ENCODE peak calls at places on chromosomes 13 and 19, in eight cellular contexts. L is heart left ventricle, Y is uterus, V is A549, F is GM12892, O is thyroid gland, I is esophagus squamous epithelium, H is suprapubic skin. D is an unnamed sample.

GRCh38 chr19:28864577-28865042 is 348.3 kb downstream of the UQCRFS1 start:
- DNase-seq in V (no peak), Y (peak; percentile 45), H (no peak), O (peak; percentile 78), I (no peak), F (no peak), L (peak; percentile 72), D (peak; percentile 21)

GRCh38 chr13:33958964-33959363 is 141.0 kb downstream of the RFC3 start:
- DNase-seq in F (no peak), V (no peak), H (no peak), I (no peak), O (peak; percentile 25), Y (no peak), L (no peak), D (no peak)

GRCh38 chr19:8367327-8368001 is 3.5 kb downstream of the ANGPTL4 start:
- DNase-seq in H (peak; percentile 94), V (peak; percentile 79), O (peak; percentile 85), F (no peak), L (peak; percentile 88), I (no peak), Y (peak; percentile 85), D (peak; percentile 93)

GRCh38 chr19:5103812-5104410 is 135.0 kb downstream of the KDM4B start:
- DNase-seq in Y (no peak), O (no peak), H (no peak), F (no peak), I (no peak), V (no peak), L (no peak), D (no peak)

GRCh38 chr19:45161715-45162463 is 1.1 kb upstream of the NKPD1 start:
- DNase-seq in O (no peak), I (no peak), F (no peak), L (no peak), Y (no peak), V (no peak), H (no peak), D (no peak)

GRCh38 chr13:28532226-28533048 is 37.5 kb upstream of the FLT1 start:
- DNase-seq in H (no peak), L (peak; percentile 48), V (no peak), O (peak; percentile 27), I (no peak), Y (no peak), F (no peak), D (no peak)

GRCh38 chr19:34134190-34135032 is 37.9 kb upstream of the LSM14A start:
- DNase-seq in Y (peak; percentile 85), V (peak; percentile 93), H (peak; percentile 89), F (peak; percentile 90), I (peak; percentile 22), O (peak; percentile 86), L (peak; percentile 91), D (peak; percentile 86)

GRCh38 chr13:44629465-44630183 is 53.5 kb upstream of the TSC22D1 start:
- DNase-seq in V (no peak), L (no peak), F (no peak), H (no peak), I (no peak), Y (no peak), O (no peak), D (no peak)

GRCh38 chr13:112446867-112447266 is 70.7 kb downstream of the SPACA7 start:
- DNase-seq in H (no peak), O (no peak), Y (no peak), I (no peak), L (no peak), V (no peak), F (no peak), D (no peak)

GRCh38 chr13:50798923-50799322 is 44.6 kb downstream of the DLEU7 start:
- DNase-seq in F (no peak), H (no peak), I (no peak), Y (no peak), V (no peak), O (no peak), L (no peak), D (peak; percentile 6)

GRCh38 chr13:26249551-26249950 is 4.4 kb upstream of the CDK8 start:
- DNase-seq in H (no peak), L (no peak), Y (no peak), V (no peak), F (no peak), O (no peak), I (no peak), D (no peak)

GRCh38 chr19:48859711-48860572 is 8.5 kb downstream of the PLEKHA4 start:
- DNase-seq in I (no peak), H (no peak), O (no peak), F (no peak), L (peak; percentile 52), Y (no peak), V (peak; percentile 65), D (no peak)
- TF ChIP-seq POLR2A in I (no peak), H (no peak), O (no peak), F (no peak), L (no peak), Y (no peak), V (no peak), D (no peak)

GRCh38 chr19:18007605-18007938 is 398 bp upstream of the ARRDC2 start:
- DNase-seq in I (no peak), Y (no peak), H (peak; percentile 70), O (no peak), F (no peak), V (no peak), L (no peak), D (no peak)

GRCh38 chr19:18008814-18009213 is 844 bp downstream of the ARRDC2 start:
- DNase-seq in V (no peak), Y (no peak), O (no peak), F (no peak), L (no peak), I (no peak), H (no peak), D (no peak)

GRCh38 chr19:18006895-18007604 is 920 bp upstream of the ARRDC2 start:
- DNase-seq in I (no peak), F (peak; percentile 81), V (peak; percentile 71), L (peak; percentile 88), H (peak; percentile 83), O (peak; percentile 78), Y (peak; percentile 76), D (peak; percentile 95)

GRCh38 chr19:18009412-18010066 is 1.6 kb downstream of the ARRDC2 start:
- DNase-seq in I (no peak), H (no peak), L (no peak), Y (no peak), V (no peak), F (no peak), O (no peak), D (peak; percentile 63)

DNA sequence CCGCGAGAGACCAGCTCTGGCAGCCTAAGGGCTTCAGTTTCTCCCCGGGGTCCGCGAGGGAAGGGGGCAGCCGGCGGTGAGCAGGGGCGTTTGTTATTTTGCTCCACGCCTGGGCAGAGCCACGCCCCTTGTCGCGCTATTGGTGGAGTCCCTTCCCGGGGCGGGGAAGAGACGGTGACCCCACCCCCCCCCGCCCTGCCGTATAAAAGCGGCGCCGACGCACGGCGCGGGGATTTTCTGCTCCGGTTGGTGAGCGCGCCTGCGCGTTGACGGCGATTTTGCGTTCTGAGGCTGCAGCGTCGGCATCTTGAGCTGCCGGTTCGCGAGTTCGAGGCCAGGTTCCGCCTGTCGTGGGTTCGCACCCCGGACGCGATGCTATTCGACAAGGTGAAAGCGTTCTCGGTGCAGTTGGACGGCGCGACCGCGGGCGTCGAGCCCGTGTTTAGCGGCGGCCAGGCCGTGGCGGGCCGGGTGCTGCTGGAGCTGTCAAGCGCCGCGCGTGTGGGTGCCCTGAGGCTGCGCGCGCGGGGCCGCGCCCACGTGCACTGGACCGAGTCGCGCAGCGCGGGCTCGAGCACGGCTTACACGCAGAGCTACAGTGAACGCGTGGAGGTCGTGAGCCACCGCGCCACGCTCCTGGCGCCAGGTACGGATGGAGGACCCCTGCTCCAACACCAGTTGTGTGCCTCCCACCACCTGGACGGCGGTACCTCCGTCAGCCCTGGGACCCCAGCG is at the start of gene ARRDC2:
- DNase-seq in L (peak; percentile 93), I (peak; percentile 75), H (peak; percentile 95), O (peak; percentile 89), V (no peak), F (peak; percentile 98), Y (peak; percentile 89), D (peak; percentile 97)
- TF ChIP-seq POLR2A in L (peak; percentile 33), I (no peak), H (no peak), O (peak; percentile 66), V (no peak), F (peak; percentile 38), Y (peak; percentile 72), D (peak; percentile 41)

GRCh38 chr19:10720607-10721125 is 2.8 kb downstream of the DNM2 start:
- DNase-seq in I (no peak), L (no peak), O (no peak), F (no peak), H (no peak), V (no peak), Y (no peak), D (no peak)

GRCh38 chr19:10719466-10719961 is 1.6 kb downstream of the DNM2 start:
- DNase-seq in I (no peak), L (no peak), Y (no peak), O (no peak), F (no peak), H (no peak), V (no peak), D (no peak)

GRCh38 chr19:10717054-10717355 is 874 bp upstream of the DNM2 start:
- DNase-seq in O (no peak), L (no peak), I (no peak), V (no peak), Y (no peak), F (no peak), H (no peak), D (no peak)

GRCh38 chr19:10717356-10718204 is at the start of gene DNM2:
- DNase-seq in I (peak; percentile 98), V (peak; percentile 100), O (peak; percentile 98), Y (peak; percentile 100), F (peak; percentile 95), H (peak; percentile 99), L (peak; percentile 99), D (peak; percentile 96)

DNA sequence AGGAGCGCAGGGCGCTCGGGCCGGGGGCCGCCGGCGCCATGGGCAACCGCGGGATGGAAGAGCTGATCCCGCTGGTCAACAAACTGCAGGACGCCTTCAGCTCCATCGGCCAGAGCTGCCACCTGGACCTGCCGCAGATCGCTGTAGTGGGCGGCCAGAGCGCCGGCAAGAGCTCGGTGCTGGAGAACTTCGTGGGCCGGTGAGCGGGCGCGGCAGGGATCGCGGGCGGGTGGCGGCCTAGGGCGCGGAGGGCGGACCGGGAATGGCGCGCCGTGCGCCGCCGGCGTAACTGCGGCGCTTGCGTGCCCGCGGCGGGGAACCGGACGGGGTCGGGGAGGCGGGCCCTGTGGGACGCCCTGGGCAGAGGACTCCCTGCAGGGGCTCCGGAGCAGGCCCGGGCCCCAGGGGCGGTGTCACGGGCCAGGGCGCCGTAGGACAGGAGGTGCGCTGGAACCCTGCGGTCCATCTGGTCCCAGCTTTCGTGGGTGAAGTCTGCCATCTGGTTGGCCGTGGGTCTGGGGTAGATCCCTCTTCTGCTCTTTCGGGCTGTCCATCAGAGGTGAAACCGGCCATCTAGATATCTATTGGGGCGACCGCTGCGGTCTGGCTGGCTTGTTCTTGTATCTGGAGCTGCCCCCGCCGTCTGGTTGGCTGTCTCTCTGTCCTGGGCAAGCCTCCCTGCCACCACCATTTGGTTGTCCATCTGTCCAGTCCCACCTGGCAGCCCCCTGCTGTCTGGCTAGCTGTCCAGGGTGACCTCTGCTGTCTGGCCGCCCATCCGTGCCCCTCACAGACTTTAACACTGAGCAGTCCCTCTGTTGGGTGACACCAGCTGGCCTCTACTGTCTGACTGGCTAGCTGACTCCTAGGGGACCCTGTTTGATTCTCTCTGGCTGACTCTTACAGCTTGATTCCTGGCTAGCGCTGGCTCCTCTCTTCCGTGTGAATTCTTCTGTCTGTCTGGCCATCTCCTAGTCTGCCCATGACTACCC is 622 bp downstream of the DNM2 start:
- DNase-seq in H (peak; percentile 75), Y (no peak), V (no peak), I (no peak), L (peak; percentile 49), O (peak; percentile 50), F (no peak), D (no peak)
- TF ChIP-seq POLR2A in H (no peak), Y (no peak), V (no peak), I (no peak), L (no peak), O (no peak), F (peak; percentile 1), D (peak; percentile 26)

GRCh38 chr19:11155373-11156120 is at the start of gene SPC24:
- DNase-seq in H (peak; percentile 96), V (peak; percentile 97), L (peak; percentile 95), F (peak; percentile 100), I (peak; percentile 48), Y (peak; percentile 96), O (peak; percentile 95), D (peak; percentile 96)
- TF ChIP-seq POLR2A in H (no peak), V (peak; percentile 37), L (no peak), F (peak; percentile 84), I (no peak), Y (peak; percentile 45), O (peak; percentile 72), D (peak; percentile 90)